ENCODE peak calls at places on chromosomes 5 and 9, in ten cellular contexts. B, D, K, S, O, F, Z, R, J and A are unnamed samples.

GRCh38 chr5:97534166-97534565 is 351.1 kb upstream of the RIOK2 start:
- DNase-seq in F (no peak), O (peak), D (peak), B (no peak), K (peak), R (peak), S (peak), J (peak), Z (peak), A (peak)

GRCh38 chr9:86731511-86731993 is 215.8 kb downstream of the GAS1 start:
- DNase-seq in D (no peak), R (no peak), F (no peak), B (no peak), J (no peak), O (peak), Z (no peak), K (no peak), S (no peak), A (peak)

GRCh38 chr5:109654455-109654854 is 35.3 kb upstream of the MAN2A1 start:
- DNase-seq in R (no peak), J (no peak), B (no peak), D (no peak), O (peak), Z (peak), K (no peak), S (no peak), F (no peak), A (peak)

GRCh38 chr9:122206118-122207046 is 22.4 kb downstream of the LHX6 start:
- DNase-seq in B (no peak), O (peak), Z (peak), J (peak), D (no peak), K (no peak), F (no peak), R (peak), S (no peak), A (peak)

GRCh38 chr5:132176987-132177386 is 50.7 kb downstream of the P4HA2 start:
- DNase-seq in B (no peak), K (no peak), R (no peak), Z (no peak), F (no peak), J (no peak), S (peak), D (no peak), O (peak), A (peak)

GRCh38 chr5:164002653-164003052 is 497.2 kb downstream of the MAT2B start:
- DNase-seq in O (peak), R (no peak), J (no peak), K (no peak), B (no peak), F (no peak), D (no peak), S (no peak), Z (peak), A (peak)

GRCh38 chr5:15406478-15406877 is 93.5 kb upstream of the FBXL7 start:
- DNase-seq in B (no peak), S (no peak), D (no peak), J (no peak), O (no peak), R (no peak), K (no peak), F (no peak), Z (no peak), A (no peak)

GRCh38 chr9:14226855-14227532 is 86.9 kb downstream of the NFIB start:
- DNase-seq in Z (no peak), R (no peak), B (no peak), K (no peak), D (no peak), O (no peak), J (no peak), S (no peak), F (no peak), A (no peak)

GRCh38 chr5:18219241-18219640 is 585.0 kb downstream of the TAF11L14 start:
- DNase-seq in J (no peak), B (no peak), O (no peak), K (no peak), D (no peak), S (no peak), Z (no peak), R (no peak), F (no peak), A (no peak)

GRCh38 chr5:140178082-140178410 is 3.1 kb downstream of the CYSTM1 start:
- DNase-seq in J (no peak), K (no peak), Z (no peak), F (no peak), D (no peak), O (no peak), B (no peak), R (no peak), S (no peak), A (no peak)

GRCh38 chr9:88534456-88535225 is at the start of gene NXNL2:
- DNase-seq in B (peak), O (peak), R (peak), K (peak), Z (peak), D (no peak), F (no peak), J (peak), S (peak), A (no peak)

GRCh38 chr9:130041648-130042405 is 1.2 kb downstream of the FNBP1 start:
- DNase-seq in K (no peak), J (peak), F (no peak), O (peak), R (peak), B (no peak), D (no peak), Z (peak), S (no peak), A (peak)

GRCh38 chr5:154402611-154403010 is 43.2 kb upstream of the SAP30L start:
- DNase-seq in Z (no peak), D (no peak), K (no peak), F (no peak), J (no peak), S (no peak), R (no peak), O (peak), B (no peak), A (no peak)

GRCh38 chr9:111601237-111602018 is 2.0 kb upstream of the PTGR1 start:
- DNase-seq in S (no peak), K (peak), Z (no peak), J (peak), R (peak), O (peak), B (no peak), D (peak), F (no peak), A (peak)

GRCh38 chr9:94928696-94929372 is 202.3 kb downstream of the AOPEP start:
- DNase-seq in S (no peak), R (no peak), Z (no peak), K (peak), F (no peak), J (no peak), D (no peak), O (no peak), B (no peak), A (peak)

GRCh38 chr5:125338804-125339203 is 592.4 kb upstream of the ZNF608 start:
- DNase-seq in D (no peak), R (no peak), O (no peak), B (no peak), Z (no peak), K (no peak), S (no peak), J (no peak), F (no peak), A (peak)

GRCh38 chr9:92704528-92704927 is 34.6 kb upstream of the IPPK start:
- DNase-seq in D (no peak), R (no peak), Z (no peak), F (no peak), J (no peak), K (no peak), S (no peak), O (no peak), B (no peak), A (no peak)

GRCh38 chr5:150783422-150783928 is 4.9 kb downstream of the SMIM3 start:
- DNase-seq in O (peak), Z (peak), R (peak), S (no peak), D (peak), J (peak), K (peak), B (peak), F (no peak), A (peak)

GRCh38 chr5:51731641-51732040 is 348.4 kb downstream of the ISL1 start:
- DNase-seq in S (no peak), F (no peak), K (peak), Z (no peak), D (peak), B (no peak), R (no peak), O (no peak), J (no peak), A (no peak)

GRCh38 chr9:79165006-79165405 is 406.8 kb upstream of the TLE4 start:
- DNase-seq in Z (peak), O (peak), J (no peak), F (no peak), K (no peak), S (no peak), B (no peak), D (no peak), R (no peak), A (peak)

GRCh38 chr9:114244570-114244969 is 78.3 kb upstream of the ORM1 start:
- DNase-seq in F (no peak), O (no peak), S (no peak), D (no peak), R (no peak), Z (no peak), B (no peak), J (no peak), K (no peak), A (no peak)